ENCODE peak calls at places on chromosome 6, in nine cellular contexts. A is stromal cell of bone marrow, S is nucleus accumbens, R is GF-D8, F is DMS153, E is M059J, T is iris pigment epithelial cell, Q is AG08396, Z is GM13976. V is an unnamed sample.

GRCh38 chr6:3584611-3585010 is 127.8 kb upstream of the SLC22A23 start:
- DNase-seq in A (no peak), S (no peak), Q (no peak), T (peak), Z (no peak), R (no peak), F (no peak), E (peak), V (no peak)

GRCh38 chr6:85641916-85642773 is 541 bp downstream of the SYNCRIP start:
- DNase-seq in E (peak), T (peak), R (no peak), Z (peak), A (peak), F (peak), S (peak), Q (peak), V (peak)

GRCh38 chr6:136014454-136015421 is 163.2 kb downstream of the PDE7B start:
- DNase-seq in Q (peak), F (no peak), S (no peak), R (no peak), T (peak), Z (no peak), A (peak), E (peak), V (peak)

GRCh38 chr6:96458771-96459170 is 62.8 kb upstream of the UFL1 start:
- DNase-seq in T (no peak), S (no peak), Z (no peak), A (no peak), E (no peak), Q (no peak), R (no peak), F (no peak), V (no peak)

GRCh38 chr6:52361945-52362442 is at the start of gene PAQR8:
- DNase-seq in E (peak), Z (peak), A (peak), Q (peak), T (peak), S (peak), F (peak), R (no peak), V (peak)

GRCh38 chr6:170553686-170554085 is 483 bp upstream of the TBP start:
- DNase-seq in A (peak), E (no peak), S (peak), F (no peak), Z (peak), Q (no peak), R (peak), T (peak), V (no peak)

GRCh38 chr6:44897286-44897685 is 430.8 kb upstream of the RUNX2 start:
- DNase-seq in F (no peak), Q (no peak), A (no peak), R (no peak), T (no peak), Z (no peak), S (no peak), E (no peak), V (no peak)

GRCh38 chr6:130730600-130730999 is 96.6 kb upstream of the SMLR1 start:
- DNase-seq in Z (no peak), S (no peak), R (no peak), E (no peak), F (no peak), T (no peak), A (no peak), Q (no peak), V (no peak)

GRCh38 chr6:55379486-55379885 is 52.2 kb downstream of the GFRAL start:
- DNase-seq in Q (no peak), S (no peak), R (no peak), E (no peak), Z (no peak), A (no peak), T (peak), F (no peak), V (no peak)

GRCh38 chr6:130032758-130033323 is 14.5 kb downstream of the L3MBTL3 start:
- DNase-seq in F (no peak), E (no peak), R (no peak), S (no peak), Q (no peak), Z (no peak), A (no peak), T (no peak), V (no peak)

GRCh38 chr6:149437212-149437611 is 37.1 kb downstream of the SUMO4 start:
- DNase-seq in E (peak), T (no peak), A (no peak), S (no peak), F (no peak), Q (no peak), Z (no peak), R (no peak), V (no peak)

GRCh38 chr6:356828-357251 is 34.7 kb upstream of the IRF4 start:
- DNase-seq in T (no peak), A (no peak), E (no peak), S (no peak), Q (no peak), F (no peak), Z (peak), R (no peak), V (no peak)

GRCh38 chr6:74870403-74870802 is 335.4 kb downstream of the COL12A1 start:
- DNase-seq in A (no peak), Q (no peak), E (peak), S (no peak), Z (no peak), T (no peak), F (no peak), R (no peak), V (no peak)

GRCh38 chr6:37783025-37783825 is 36.3 kb upstream of the ZFAND3 start:
- DNase-seq in Q (no peak), F (peak), R (no peak), A (no peak), E (peak), S (peak), T (peak), Z (peak), V (peak)